ENCODE peak calls at places on chromosomes 1 and 21, in ten cellular contexts. O, F, H, K, C, T, U, R, Z and W are unnamed samples.

GRCh38 chr1:44031051-44031899 is at the start of gene SLC6A9:
- DNase-seq in O (peak; percentile 67), F (peak; percentile 66), H (no peak), K (peak; percentile 43), C (peak; percentile 76), T (peak; percentile 83), U (peak; percentile 39), R (peak; percentile 41), Z (peak; percentile 78), W (peak; percentile 60)

GRCh38 chr21:16709866-16710550 is 802.8 kb upstream of the CXADR start:
- DNase-seq in O (no peak), F (no peak), H (no peak), K (no peak), C (peak; percentile 11), T (peak; percentile 44), U (no peak), R (no peak), Z (no peak), W (peak; percentile 68)

GRCh38 chr21:34667761-34668160 is 1.0 kb upstream of the CLIC6 start:
- DNase-seq in O (no peak), F (no peak), H (no peak), K (no peak), C (no peak), T (no peak), U (no peak), R (no peak), Z (no peak), W (no peak)

GRCh38 chr21:43734830-43735229 is 15.9 kb downstream of the PDXK start:
- DNase-seq in O (no peak), F (no peak), H (no peak), K (no peak), C (no peak), T (no peak), U (no peak), R (no peak), Z (peak; percentile 67), W (no peak)

GRCh38 chr1:99737016-99737415 is 29.4 kb downstream of the FRRS1 start:
- DNase-seq in O (peak; percentile 32), F (no peak), H (no peak), K (no peak), C (no peak), T (no peak), U (peak; percentile 22), R (no peak), Z (no peak), W (peak; percentile 48)

GRCh38 chr1:156559797-156560112 is 12.6 kb downstream of the IQGAP3 start:
- DNase-seq in O (no peak), F (no peak), H (no peak), K (no peak), C (no peak), T (no peak), U (no peak), R (no peak), Z (no peak), W (no peak)

GRCh38 chr1:43947890-43948437 is 1.2 kb downstream of the IPO13 start:
- DNase-seq in O (no peak), F (no peak), H (no peak), K (no peak), C (no peak), T (no peak), U (no peak), R (no peak), Z (no peak), W (no peak)

GRCh38 chr1:207840380-207840779 is 70.5 kb downstream of the CD34 start:
- DNase-seq in O (no peak), F (no peak), H (no peak), K (no peak), C (no peak), T (no peak), U (no peak), R (no peak), Z (no peak), W (peak; percentile 33)

GRCh38 chr1:232472485-232473041 is 157.4 kb downstream of the SIPA1L2 start:
- DNase-seq in O (no peak), F (no peak), H (no peak), K (no peak), C (no peak), T (no peak), U (no peak), R (no peak), Z (no peak), W (peak; percentile 44)

GRCh38 chr1:75542818-75543570 is 67.9 kb downstream of the SLC44A5 start:
- DNase-seq in O (no peak), F (no peak), H (no peak), K (no peak), C (no peak), T (no peak), U (no peak), R (no peak), Z (no peak), W (no peak)

GRCh38 chr1:23558140-23558871 is 995 bp downstream of the ID3 start:
- DNase-seq in O (no peak), F (peak; percentile 75), H (no peak), K (no peak), C (peak; percentile 94), T (peak; percentile 64), U (no peak), R (peak; percentile 78), Z (peak; percentile 71), W (peak; percentile 53)

GRCh38 chr1:159214149-159214760 is 9.6 kb downstream of the ACKR1 start:
- DNase-seq in O (peak; percentile 26), F (no peak), H (no peak), K (no peak), C (peak; percentile 52), T (no peak), U (peak; percentile 63), R (no peak), Z (no peak), W (peak; percentile 70)

GRCh38 chr1:31154000-31154631 is 85.6 kb downstream of the NKAIN1 start:
- DNase-seq in O (peak; percentile 33), F (no peak), H (no peak), K (no peak), C (no peak), T (no peak), U (no peak), R (no peak), Z (no peak), W (peak; percentile 77)

GRCh38 chr1:31154632-31155215 is 85.0 kb downstream of the NKAIN1 start:
- DNase-seq in O (peak; percentile 92), F (peak; percentile 77), H (peak; percentile 88), K (peak; percentile 72), C (peak; percentile 91), T (peak; percentile 76), U (peak; percentile 91), R (peak; percentile 81), Z (peak; percentile 87), W (peak; percentile 72)

GRCh38 chr1:31153423-31153822 is 86.3 kb downstream of the NKAIN1 start:
- DNase-seq in O (no peak), F (no peak), H (no peak), K (no peak), C (no peak), T (no peak), U (no peak), R (no peak), Z (no peak), W (no peak)

GRCh38 chr1:31152181-31152768 is 86.8 kb upstream of the PUM1 start:
- DNase-seq in O (peak; percentile 93), F (no peak), H (peak; percentile 87), K (no peak), C (no peak), T (no peak), U (no peak), R (no peak), Z (no peak), W (peak; percentile 98)

GRCh38 chr1:31155216-31155806 is 84.4 kb downstream of the NKAIN1 start:
- DNase-seq in O (peak; percentile 77), F (peak; percentile 66), H (no peak), K (peak; percentile 70), C (peak; percentile 63), T (peak; percentile 56), U (peak; percentile 70), R (peak; percentile 69), Z (peak; percentile 67), W (peak; percentile 69)
- TF ChIP-seq CTCF in O (no peak), F (peak; percentile 55), H (no peak), K (no peak), C (peak; percentile 35), T (peak; percentile 3), U (peak; percentile 32), R (peak; percentile 55), Z (no peak), W (peak; percentile 28)

DNA sequence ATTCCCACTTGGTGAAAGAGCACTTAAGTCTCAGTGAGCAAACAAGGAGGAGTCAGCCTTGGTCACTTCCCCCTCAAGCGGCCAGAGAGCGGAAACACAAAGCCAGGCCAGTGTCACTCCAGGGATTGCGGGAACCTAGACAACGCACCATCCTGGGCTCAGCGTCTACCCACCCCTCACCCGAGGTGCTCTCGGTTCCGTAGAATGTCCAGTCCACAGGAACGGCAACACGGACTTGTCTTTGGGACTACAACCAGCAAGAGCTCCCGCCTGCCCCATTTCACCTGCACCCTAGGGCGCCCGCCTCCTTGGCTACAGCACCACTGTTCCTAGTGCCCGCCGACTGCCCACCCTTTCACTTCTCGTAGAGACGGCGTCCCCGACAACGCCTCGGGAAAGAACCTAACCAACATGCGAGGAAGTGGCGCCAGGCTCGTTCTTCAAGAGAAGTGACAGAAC is 511 bp downstream of the GDAP2 start:
- DNase-seq in O (peak; percentile 55), F (peak; percentile 69), H (no peak), K (no peak), C (peak; percentile 75), T (peak; percentile 23), U (peak; percentile 74), R (peak; percentile 38), Z (peak; percentile 75), W (peak; percentile 53)
- TF ChIP-seq CTCF in O (no peak), F (peak; percentile 21), H (no peak), K (no peak), C (no peak), T (no peak), U (no peak), R (peak; percentile 22), Z (no peak), W (no peak)

GRCh38 chr1:165403835-165404482 is 41.0 kb downstream of the RXRG start:
- DNase-seq in O (peak; percentile 25), F (peak; percentile 29), H (no peak), K (no peak), C (peak; percentile 30), T (no peak), U (peak; percentile 42), R (no peak), Z (peak; percentile 41), W (peak; percentile 25)
- TF ChIP-seq CTCF in O (peak; percentile 60), F (peak; percentile 72), H (no peak), K (no peak), C (peak; percentile 54), T (peak; percentile 35), U (peak; percentile 59), R (peak; percentile 72), Z (peak; percentile 34), W (peak; percentile 24)

DNA sequence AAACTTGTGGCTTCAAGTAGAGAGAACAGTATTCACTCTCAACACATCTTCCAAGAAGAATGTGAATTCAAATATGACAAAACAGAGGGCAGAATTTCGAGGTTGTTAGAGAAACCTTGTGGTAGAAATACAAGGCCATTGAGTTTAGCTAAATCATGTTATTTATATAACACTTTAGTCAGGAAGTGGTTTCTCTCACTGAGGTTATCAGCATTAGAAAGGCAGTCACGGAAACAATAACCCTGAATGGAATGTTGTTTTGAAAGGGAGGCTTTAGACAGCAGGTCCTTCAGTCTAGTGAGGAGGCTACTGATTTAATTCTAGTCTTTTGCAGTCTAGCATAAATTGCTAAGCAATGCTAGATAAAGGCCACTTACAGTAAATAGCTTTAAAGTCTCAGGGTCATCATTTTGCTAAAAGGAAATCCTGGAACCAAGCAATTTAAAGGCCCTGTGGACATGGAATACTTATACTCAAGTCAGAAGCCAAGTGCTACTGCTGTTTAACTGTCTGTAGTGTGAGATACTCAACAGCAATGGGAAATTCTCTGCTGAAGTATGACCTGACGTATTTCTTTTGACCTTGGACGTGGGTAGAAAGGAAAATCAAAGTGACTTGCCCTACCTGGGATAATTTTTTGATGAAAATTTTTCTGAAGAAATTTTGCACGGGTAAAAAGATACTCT is 89.0 kb upstream of the CHODL start:
- DNase-seq in O (no peak), F (no peak), H (no peak), K (no peak), C (no peak), T (no peak), U (no peak), R (no peak), Z (no peak), W (no peak)
- TF ChIP-seq CTCF in O (no peak), F (no peak), H (no peak), K (no peak), C (no peak), T (no peak), U (no peak), R (no peak), Z (no peak), W (no peak)